ENCODE peak calls at places on chromosomes 5 and 9, in ten cellular contexts. One of them, this sample, is unnamed.

GRCh38 chr5:128532127-128532526 is 5.9 kb downstream of the FBN2 start:
- DNase-seq in fibroblast of mammary gland: no peak
- DNase-seq in activated naive CD8-positive, alpha-beta T cell treated with anti-CD3 and anti-CD28 coated beads for 36 hours: no peak
- DNase-seq in stomach: no peak
- DNase-seq in NCI-H1436: no peak
- DNase-seq in pancreas: no peak
- DNase-seq in GM23248: no peak
- DNase-seq in NAMALWA: no peak
- DNase-seq in GM03348: no peak
- DNase-seq in CD8-positive, alpha-beta T cell: no peak
- DNase-seq in this sample: no peak

GRCh38 chr5:88923623-88924619 is 40.9 kb upstream of the MEF2C start:
- DNase-seq in NCI-H1436: no peak
- DNase-seq in CD8-positive, alpha-beta T cell: no peak
- DNase-seq in stomach: no peak
- DNase-seq in GM23248: peak
- DNase-seq in pancreas: no peak
- DNase-seq in fibroblast of mammary gland: no peak
- DNase-seq in GM03348: peak
- DNase-seq in NAMALWA: no peak
- DNase-seq in activated naive CD8-positive, alpha-beta T cell treated with anti-CD3 and anti-CD28 coated beads for 36 hours: no peak
- DNase-seq in this sample: no peak

GRCh38 chr5:80885698-80886000 is 74.5 kb upstream of the RASGRF2 start:
- DNase-seq in GM23248: no peak
- DNase-seq in activated naive CD8-positive, alpha-beta T cell treated with anti-CD3 and anti-CD28 coated beads for 36 hours: no peak
- DNase-seq in CD8-positive, alpha-beta T cell: no peak
- DNase-seq in fibroblast of mammary gland: no peak
- DNase-seq in NCI-H1436: no peak
- DNase-seq in pancreas: no peak
- DNase-seq in NAMALWA: no peak
- DNase-seq in stomach: no peak
- DNase-seq in GM03348: peak
- DNase-seq in this sample: no peak

GRCh38 chr5:169408166-169408565 is 107.2 kb upstream of the SLIT3 start:
- DNase-seq in activated naive CD8-positive, alpha-beta T cell treated with anti-CD3 and anti-CD28 coated beads for 36 hours: no peak
- DNase-seq in fibroblast of mammary gland: no peak
- DNase-seq in stomach: no peak
- DNase-seq in NAMALWA: no peak
- DNase-seq in CD8-positive, alpha-beta T cell: no peak
- DNase-seq in GM23248: no peak
- DNase-seq in pancreas: no peak
- DNase-seq in NCI-H1436: no peak
- DNase-seq in GM03348: no peak
- DNase-seq in this sample: no peak

GRCh38 chr5:96844476-96844990 is 31.8 kb upstream of the ERAP2 start:
- DNase-seq in activated naive CD8-positive, alpha-beta T cell treated with anti-CD3 and anti-CD28 coated beads for 36 hours: no peak
- DNase-seq in GM03348: no peak
- DNase-seq in CD8-positive, alpha-beta T cell: no peak
- DNase-seq in pancreas: no peak
- DNase-seq in stomach: no peak
- DNase-seq in fibroblast of mammary gland: no peak
- DNase-seq in NAMALWA: no peak
- DNase-seq in GM23248: peak
- DNase-seq in NCI-H1436: no peak
- DNase-seq in this sample: no peak

GRCh38 chr9:111161015-111161415 is 122.7 kb upstream of the LPAR1 start:
- DNase-seq in GM03348: peak
- DNase-seq in activated naive CD8-positive, alpha-beta T cell treated with anti-CD3 and anti-CD28 coated beads for 36 hours: no peak
- DNase-seq in CD8-positive, alpha-beta T cell: no peak
- DNase-seq in NAMALWA: no peak
- DNase-seq in GM23248: peak
- DNase-seq in stomach: no peak
- DNase-seq in pancreas: no peak
- DNase-seq in NCI-H1436: no peak
- DNase-seq in fibroblast of mammary gland: peak
- DNase-seq in this sample: no peak

GRCh38 chr9:20729545-20729944 is 45.5 kb downstream of the FOCAD start:
- DNase-seq in GM03348: peak
- DNase-seq in pancreas: no peak
- DNase-seq in GM23248: peak
- DNase-seq in fibroblast of mammary gland: no peak
- DNase-seq in stomach: no peak
- DNase-seq in CD8-positive, alpha-beta T cell: no peak
- DNase-seq in activated naive CD8-positive, alpha-beta T cell treated with anti-CD3 and anti-CD28 coated beads for 36 hours: no peak
- DNase-seq in NAMALWA: no peak
- DNase-seq in NCI-H1436: no peak
- DNase-seq in this sample: no peak

GRCh38 chr9:105114956-105115728 is 129.3 kb upstream of the SLC44A1 start:
- DNase-seq in pancreas: no peak
- DNase-seq in GM03348: no peak
- DNase-seq in stomach: peak
- DNase-seq in CD8-positive, alpha-beta T cell: no peak
- DNase-seq in NCI-H1436: no peak
- DNase-seq in activated naive CD8-positive, alpha-beta T cell treated with anti-CD3 and anti-CD28 coated beads for 36 hours: peak
- DNase-seq in NAMALWA: peak
- DNase-seq in fibroblast of mammary gland: no peak
- DNase-seq in GM23248: no peak
- DNase-seq in this sample: peak

GRCh38 chr5:148791334-148791667 is 35.1 kb upstream of the ADRB2 start:
- DNase-seq in stomach: no peak
- DNase-seq in GM03348: no peak
- DNase-seq in fibroblast of mammary gland: peak
- DNase-seq in CD8-positive, alpha-beta T cell: no peak
- DNase-seq in GM23248: peak
- DNase-seq in activated naive CD8-positive, alpha-beta T cell treated with anti-CD3 and anti-CD28 coated beads for 36 hours: peak
- DNase-seq in pancreas: no peak
- DNase-seq in NCI-H1436: no peak
- DNase-seq in NAMALWA: no peak
- DNase-seq in this sample: no peak

GRCh38 chr5:14062178-14062577 is 81.0 kb upstream of the TRIO start:
- DNase-seq in NAMALWA: no peak
- DNase-seq in activated naive CD8-positive, alpha-beta T cell treated with anti-CD3 and anti-CD28 coated beads for 36 hours: no peak
- DNase-seq in pancreas: no peak
- DNase-seq in GM23248: peak
- DNase-seq in NCI-H1436: no peak
- DNase-seq in stomach: no peak
- DNase-seq in CD8-positive, alpha-beta T cell: no peak
- DNase-seq in fibroblast of mammary gland: peak
- DNase-seq in GM03348: no peak
- DNase-seq in this sample: no peak

GRCh38 chr5:2029206-2029605 is 146.5 kb upstream of the IRX4 start:
- DNase-seq in fibroblast of mammary gland: peak
- DNase-seq in CD8-positive, alpha-beta T cell: no peak
- DNase-seq in GM03348: no peak
- DNase-seq in activated naive CD8-positive, alpha-beta T cell treated with anti-CD3 and anti-CD28 coated beads for 36 hours: no peak
- DNase-seq in pancreas: no peak
- DNase-seq in NCI-H1436: no peak
- DNase-seq in NAMALWA: no peak
- DNase-seq in GM23248: peak
- DNase-seq in stomach: no peak
- DNase-seq in this sample: no peak

GRCh38 chr9:135589596-135590485 is 28.3 kb downstream of the PAEP start:
- DNase-seq in pancreas: no peak
- DNase-seq in activated naive CD8-positive, alpha-beta T cell treated with anti-CD3 and anti-CD28 coated beads for 36 hours: no peak
- DNase-seq in stomach: peak
- DNase-seq in fibroblast of mammary gland: no peak
- DNase-seq in NAMALWA: no peak
- DNase-seq in NCI-H1436: no peak
- DNase-seq in GM03348: peak
- DNase-seq in GM23248: no peak
- DNase-seq in CD8-positive, alpha-beta T cell: no peak
- DNase-seq in this sample: no peak

GRCh38 chr9:107648153-107648716 is 158.7 kb upstream of the KLF4 start:
- DNase-seq in GM03348: peak
- DNase-seq in stomach: no peak
- DNase-seq in CD8-positive, alpha-beta T cell: no peak
- DNase-seq in NCI-H1436: no peak
- DNase-seq in fibroblast of mammary gland: peak
- DNase-seq in pancreas: no peak
- DNase-seq in GM23248: peak
- DNase-seq in activated naive CD8-positive, alpha-beta T cell treated with anti-CD3 and anti-CD28 coated beads for 36 hours: no peak
- DNase-seq in NAMALWA: no peak
- DNase-seq in this sample: no peak

GRCh38 chr9:75168270-75169185 is 80.2 kb downstream of the OSTF1 start:
- DNase-seq in GM23248: no peak
- DNase-seq in pancreas: no peak
- DNase-seq in stomach: no peak
- DNase-seq in CD8-positive, alpha-beta T cell: no peak
- DNase-seq in GM03348: no peak
- DNase-seq in NCI-H1436: no peak
- DNase-seq in fibroblast of mammary gland: no peak
- DNase-seq in NAMALWA: no peak
- DNase-seq in activated naive CD8-positive, alpha-beta T cell treated with anti-CD3 and anti-CD28 coated beads for 36 hours: no peak
- DNase-seq in this sample: no peak

GRCh38 chr5:89120719-89121118 is 237.7 kb upstream of the MEF2C start:
- DNase-seq in pancreas: no peak
- DNase-seq in NCI-H1436: no peak
- DNase-seq in fibroblast of mammary gland: peak
- DNase-seq in GM23248: peak
- DNase-seq in activated naive CD8-positive, alpha-beta T cell treated with anti-CD3 and anti-CD28 coated beads for 36 hours: no peak
- DNase-seq in CD8-positive, alpha-beta T cell: no peak
- DNase-seq in stomach: no peak
- DNase-seq in NAMALWA: no peak
- DNase-seq in GM03348: peak
- DNase-seq in this sample: peak